ENCODE peak calls at places on chromosomes 7 and 10, in five cellular contexts. T is activated CD8-positive, alpha-beta memory T cell treated with anti-CD3 and anti-CD28 coated beads for 24 hours; X is activated T-helper 1 cell treated with Interleukin-2 at 50 U/mL for 16 hours; F is AG04450; Z is T-helper 2 cell. U is an unnamed sample.

GRCh38 chr7:108253275-108254044 is 123.3 kb upstream of the LAMB4 start:
- DNase-seq in T (no peak), X (no peak), F (no peak), Z (no peak), U (no peak)

GRCh38 chr7:29116801-29117200 is 29.5 kb downstream of the CPVL start:
- DNase-seq in T (no peak), X (no peak), F (no peak), Z (no peak), U (no peak)

GRCh38 chr7:28069788-28070187 is 110.8 kb downstream of the JAZF1 start:
- DNase-seq in T (no peak), X (no peak), F (no peak), Z (no peak), U (no peak)

GRCh38 chr7:13276977-13277376 is 589.5 kb downstream of the ARL4A start:
- DNase-seq in T (no peak), X (no peak), F (no peak), Z (no peak), U (no peak)

GRCh38 chr7:73828107-73828803 is 2.5 kb upstream of the CLDN4 start:
- DNase-seq in T (no peak), X (no peak), F (no peak), Z (no peak), U (peak)

GRCh38 chr7:140022582-140023211 is 40.1 kb downstream of the PARP12 start:
- DNase-seq in T (no peak), X (no peak), F (no peak), Z (no peak), U (no peak)

GRCh38 chr10:120552262-120552661 is 95.2 kb downstream of the PLPP4 start:
- DNase-seq in T (no peak), X (no peak), F (no peak), Z (no peak), U (no peak)

GRCh38 chr7:100091411-100092181 is 2.8 kb downstream of the COPS6 start:
- DNase-seq in T (peak), X (no peak), F (no peak), Z (no peak), U (peak)

GRCh38 chr10:36602374-36602773 is 523.0 kb upstream of the ANKRD30A start:
- DNase-seq in T (no peak), X (no peak), F (peak), Z (no peak), U (no peak)

GRCh38 chr10:133565441-133566294 is at the start of gene SYCE1:
- DNase-seq in T (no peak), X (no peak), F (no peak), Z (no peak), U (no peak)

GRCh38 chr7:16758634-16759602 is 5.4 kb downstream of the TSPAN13 start:
- DNase-seq in T (no peak), X (no peak), F (no peak), Z (no peak), U (no peak)

GRCh38 chr10:7708832-7709231 is 5.7 kb downstream of the ITIH2 start:
- DNase-seq in T (no peak), X (no peak), F (no peak), Z (no peak), U (no peak)

GRCh38 chr10:130967784-130968183 is 343.7 kb downstream of the TCERG1L start:
- DNase-seq in T (no peak), X (no peak), F (no peak), Z (no peak), U (no peak)

GRCh38 chr7:25405736-25406135 is 177.4 kb upstream of the NPVF start:
- DNase-seq in T (no peak), X (no peak), F (no peak), Z (no peak), U (no peak)

GRCh38 chr10:65622608-65623007 is 1303.2 kb upstream of the LRRTM3 start:
- DNase-seq in T (no peak), X (no peak), F (no peak), Z (no peak), U (no peak)

GRCh38 chr10:102150970-102151773 is 1.0 kb upstream of the NOLC1 start:
- DNase-seq in T (no peak), X (no peak), F (no peak), Z (no peak), U (peak)

GRCh38 chr10:57943701-57944100 is 324.0 kb downstream of the IPMK start:
- DNase-seq in T (no peak), X (no peak), F (no peak), Z (no peak), U (no peak)

GRCh38 chr10:91778485-91778884 is 19.7 kb upstream of the TNKS2 start:
- DNase-seq in T (no peak), X (no peak), F (no peak), Z (no peak), U (no peak)

GRCh38 chr7:112225006-112225405 is 18.5 kb downstream of the ZNF277 start:
- DNase-seq in T (no peak), X (no peak), F (no peak), Z (no peak), U (no peak)

GRCh38 chr7:132343196-132343595 is 233.1 kb downstream of the PLXNA4 start:
- DNase-seq in T (no peak), X (no peak), F (no peak), Z (no peak), U (no peak)

GRCh38 chr10:14779053-14779649 is 4.5 kb upstream of the FAM107B start:
- DNase-seq in T (no peak), X (no peak), F (peak), Z (no peak), U (no peak)

GRCh38 chr7:107874605-107875446 is 16.2 kb upstream of the DLD start:
- DNase-seq in T (no peak), X (no peak), F (no peak), Z (no peak), U (peak)

GRCh38 chr7:35714862-35715261 is 19.9 kb upstream of the HERPUD2 start:
- DNase-seq in T (no peak), X (no peak), F (no peak), Z (no peak), U (no peak)

GRCh38 chr10:80760914-80761371 is 223.2 kb downstream of the SH2D4B start:
- DNase-seq in T (no peak), X (no peak), F (no peak), Z (no peak), U (no peak)

GRCh38 chr7:82183633-82184032 is 259.9 kb downstream of the CACNA2D1 start:
- DNase-seq in T (no peak), X (no peak), F (no peak), Z (no peak), U (no peak)

GRCh38 chr7:36661135-36661840 is 63.0 kb downstream of the AOAH start:
- DNase-seq in T (no peak), X (no peak), F (no peak), Z (no peak), U (no peak)

GRCh38 chr10:79201706-79202105 is 132.9 kb downstream of the ZMIZ1 start:
- DNase-seq in T (no peak), X (no peak), F (no peak), Z (no peak), U (no peak)

GRCh38 chr10:120818301-120818700 is 32.9 kb upstream of the WDR11 start:
- DNase-seq in T (no peak), X (no peak), F (no peak), Z (no peak), U (no peak)

GRCh38 chr10:130743751-130744191 is 567.8 kb downstream of the TCERG1L start:
- DNase-seq in T (no peak), X (no peak), F (no peak), Z (no peak), U (no peak)

GRCh38 chr7:80752954-80753353 is 114.5 kb downstream of the CD36 start:
- DNase-seq in T (no peak), X (no peak), F (no peak), Z (no peak), U (no peak)

GRCh38 chr7:32890010-32890552 is 1.5 kb downstream of the KBTBD2 start:
- DNase-seq in T (no peak), X (no peak), F (no peak), Z (no peak), U (no peak)

U was measured in K562.